ENCODE peak calls at places on chromosome 13, in four cellular contexts. A, E, K and S are unnamed samples.

GRCh38 chr13:34833562-34834182 is 108.4 kb upstream of the NBEA start:
- DNase-seq in A (no peak), E (no peak), K (no peak), S (no peak)

GRCh38 chr13:77345150-77345780 is 18.4 kb upstream of the MYCBP2 start:
- DNase-seq in A (no peak), E (no peak), K (no peak), S (no peak)

GRCh38 chr13:46119883-46120614 is 15.2 kb upstream of the CPB2 start:
- DNase-seq in A (peak), E (no peak), K (no peak), S (no peak)

GRCh38 chr13:78971355-78971754 is 312.4 kb upstream of the OBI1 start:
- DNase-seq in A (no peak), E (no peak), K (no peak), S (no peak)

GRCh38 chr13:50101590-50101989 is 86.3 kb downstream of the KCNRG start:
- DNase-seq in A (no peak), E (no peak), K (no peak), S (no peak)

GRCh38 chr13:28320884-28321574 is 173.9 kb downstream of the FLT1 start:
- DNase-seq in A (no peak), E (no peak), K (no peak), S (no peak)

GRCh38 chr13:95924389-95924994 is 128.7 kb downstream of the UGGT2 start:
- DNase-seq in A (no peak), E (no peak), K (no peak), S (no peak)

GRCh38 chr13:23608704-23609413 is 38.6 kb downstream of the TNFRSF19 start:
- DNase-seq in A (peak), E (no peak), K (no peak), S (no peak)

GRCh38 chr13:21435231-21435630 is 23.9 kb downstream of the ZDHHC20 start:
- DNase-seq in A (no peak), E (no peak), K (no peak), S (no peak)

GRCh38 chr13:31703780-31704179 is 35.5 kb upstream of the RXFP2 start:
- DNase-seq in A (no peak), E (no peak), K (no peak), S (no peak)

GRCh38 chr13:113843864-113844556 is 19.9 kb downstream of the GAS6 start:
- DNase-seq in A (peak), E (no peak), K (no peak), S (no peak)

GRCh38 chr13:106415971-106416370 is 119.5 kb downstream of the EFNB2 start:
- DNase-seq in A (no peak), E (no peak), K (no peak), S (no peak)

GRCh38 chr13:109704771-109705628 is 81.4 kb downstream of the IRS2 start:
- DNase-seq in A (no peak), E (no peak), K (no peak), S (no peak)

GRCh38 chr13:101127741-101128353 is 288.5 kb downstream of the NALCN start:
- DNase-seq in A (no peak), E (no peak), K (peak), S (peak)

GRCh38 chr13:42474954-42475353 is 99.0 kb upstream of the TNFSF11 start:
- DNase-seq in A (no peak), E (no peak), K (peak), S (no peak)

GRCh38 chr13:51978836-51979556 is 32.3 kb downstream of the ATP7B start:
- DNase-seq in A (no peak), E (no peak), K (no peak), S (no peak)

GRCh38 chr13:41122838-41123237 is 9.8 kb downstream of the KBTBD6 start:
- DNase-seq in A (no peak), E (no peak), K (no peak), S (no peak)